ENCODE peak calls at places on chromosomes 5 and 9, in four cellular contexts. One of them, this sample, is unnamed.

GRCh38 chr5:38722918-38723317 is 122.9 kb upstream of the OSMR start:
- DNase-seq in A549: no peak
- DNase-seq in HepG2: no peak
- DNase-seq in K562: no peak
- DNase-seq in this sample: no peak

GRCh38 chr9:131578778-131579504 is 33.6 kb downstream of the PRRT1B start:
- DNase-seq in A549: no peak
- DNase-seq in HepG2: no peak
- DNase-seq in K562: no peak
- DNase-seq in this sample: no peak

GRCh38 chr9:38621434-38622082 is 1.2 kb upstream of the ANKRD18A start:
- DNase-seq in A549: peak; percentile 53
- DNase-seq in HepG2: peak; percentile 3
- DNase-seq in K562: no peak
- DNase-seq in this sample: peak; percentile 45

GRCh38 chr5:57696906-57697590 is 214.4 kb upstream of the ACTBL2 start:
- DNase-seq in A549: no peak
- DNase-seq in HepG2: no peak
- DNase-seq in K562: peak; percentile 56
- DNase-seq in this sample: no peak

GRCh38 chr5:33297760-33298216 is 143.0 kb upstream of the TARS1 start:
- DNase-seq in A549: peak; percentile 11
- DNase-seq in HepG2: no peak
- DNase-seq in K562: peak; percentile 39
- DNase-seq in this sample: peak; percentile 20

GRCh38 chr9:117757566-117757965 is 53.4 kb downstream of the TLR4 start:
- DNase-seq in A549: no peak
- DNase-seq in HepG2: no peak
- DNase-seq in K562: no peak
- DNase-seq in this sample: no peak

GRCh38 chr9:83932851-83933250 is 11.6 kb upstream of the KIF27 start:
- DNase-seq in A549: no peak
- DNase-seq in HepG2: no peak
- DNase-seq in K562: no peak
- DNase-seq in this sample: no peak

GRCh38 chr9:123302348-123303214 is 34.2 kb upstream of the STRBP start:
- DNase-seq in A549: no peak
- DNase-seq in HepG2: no peak
- DNase-seq in K562: peak; percentile 81
- DNase-seq in this sample: no peak

GRCh38 chr5:135398160-135398854 is 724 bp downstream of the MACROH2A1 start:
- DNase-seq in A549: peak; percentile 16
- DNase-seq in HepG2: peak; percentile 28
- DNase-seq in K562: peak; percentile 58
- DNase-seq in this sample: peak; percentile 65

GRCh38 chr9:83706703-83707517 is 848 bp downstream of the UBQLN1 start:
- DNase-seq in A549: peak; percentile 28
- DNase-seq in HepG2: peak; percentile 30
- DNase-seq in K562: peak; percentile 72
- DNase-seq in this sample: peak; percentile 74

GRCh38 chr5:55916986-55917385 is 65.8 kb downstream of the IL31RA start:
- DNase-seq in A549: no peak
- DNase-seq in HepG2: no peak
- DNase-seq in K562: no peak
- DNase-seq in this sample: no peak

GRCh38 chr9:126565336-126566128 is 48.2 kb upstream of the LMX1B start:
- DNase-seq in A549: no peak
- DNase-seq in HepG2: no peak
- DNase-seq in K562: no peak
- DNase-seq in this sample: no peak

GRCh38 chr9:136656795-136657611 is 5.7 kb upstream of the EGFL7 start:
- DNase-seq in A549: no peak
- DNase-seq in HepG2: no peak
- DNase-seq in K562: no peak
- DNase-seq in this sample: no peak

GRCh38 chr9:135039266-135039870 is 48.1 kb upstream of the OLFM1 start:
- DNase-seq in A549: no peak
- DNase-seq in HepG2: no peak
- DNase-seq in K562: no peak
- DNase-seq in this sample: no peak

GRCh38 chr9:12884736-12885395 is 110.0 kb downstream of the LURAP1L start:
- DNase-seq in A549: peak; percentile 86
- DNase-seq in HepG2: peak; percentile 36
- DNase-seq in K562: peak; percentile 0
- DNase-seq in this sample: no peak

GRCh38 chr9:122477346-122477745 is 380 bp downstream of the OR1J1 start:
- DNase-seq in A549: no peak
- DNase-seq in HepG2: no peak
- DNase-seq in K562: peak; percentile 11
- DNase-seq in this sample: no peak

GRCh38 chr9:106405871-106406435 is 457.0 kb upstream of the ZNF462 start:
- DNase-seq in A549: no peak
- DNase-seq in HepG2: no peak
- DNase-seq in K562: no peak
- DNase-seq in this sample: no peak

GRCh38 chr5:180305481-180305880 is 13.6 kb upstream of the MAPK9 start:
- DNase-seq in A549: no peak
- DNase-seq in HepG2: no peak
- DNase-seq in K562: no peak
- DNase-seq in this sample: no peak

GRCh38 chr9:132978451-132979087 is at the start of gene GFI1B:
- DNase-seq in A549: no peak
- DNase-seq in HepG2: no peak
- DNase-seq in K562: peak; percentile 90
- DNase-seq in this sample: peak; percentile 57

GRCh38 chr9:103319979-103320378 is 324.8 kb downstream of the CYLC2 start:
- DNase-seq in A549: peak; percentile 12
- DNase-seq in HepG2: no peak
- DNase-seq in K562: no peak
- DNase-seq in this sample: no peak

GRCh38 chr9:134056483-134057310 is 11.1 kb downstream of the BRD3 start:
- DNase-seq in A549: no peak
- DNase-seq in HepG2: no peak
- DNase-seq in K562: no peak
- DNase-seq in this sample: no peak

GRCh38 chr5:54460181-54460919 is 4.9 kb downstream of the HSPB3 start:
- DNase-seq in A549: peak; percentile 54
- DNase-seq in HepG2: no peak
- DNase-seq in K562: peak; percentile 71
- DNase-seq in this sample: no peak

GRCh38 chr9:135000647-135001245 is 83.0 kb upstream of the FCN1 start:
- DNase-seq in A549: peak; percentile 11
- DNase-seq in HepG2: no peak
- DNase-seq in K562: no peak
- DNase-seq in this sample: no peak

GRCh38 chr5:73312146-73312871 is 136.3 kb downstream of the FOXD1 start:
- DNase-seq in A549: peak; percentile 25
- DNase-seq in HepG2: no peak
- DNase-seq in K562: peak; percentile 39
- DNase-seq in this sample: peak; percentile 37

DNA sequence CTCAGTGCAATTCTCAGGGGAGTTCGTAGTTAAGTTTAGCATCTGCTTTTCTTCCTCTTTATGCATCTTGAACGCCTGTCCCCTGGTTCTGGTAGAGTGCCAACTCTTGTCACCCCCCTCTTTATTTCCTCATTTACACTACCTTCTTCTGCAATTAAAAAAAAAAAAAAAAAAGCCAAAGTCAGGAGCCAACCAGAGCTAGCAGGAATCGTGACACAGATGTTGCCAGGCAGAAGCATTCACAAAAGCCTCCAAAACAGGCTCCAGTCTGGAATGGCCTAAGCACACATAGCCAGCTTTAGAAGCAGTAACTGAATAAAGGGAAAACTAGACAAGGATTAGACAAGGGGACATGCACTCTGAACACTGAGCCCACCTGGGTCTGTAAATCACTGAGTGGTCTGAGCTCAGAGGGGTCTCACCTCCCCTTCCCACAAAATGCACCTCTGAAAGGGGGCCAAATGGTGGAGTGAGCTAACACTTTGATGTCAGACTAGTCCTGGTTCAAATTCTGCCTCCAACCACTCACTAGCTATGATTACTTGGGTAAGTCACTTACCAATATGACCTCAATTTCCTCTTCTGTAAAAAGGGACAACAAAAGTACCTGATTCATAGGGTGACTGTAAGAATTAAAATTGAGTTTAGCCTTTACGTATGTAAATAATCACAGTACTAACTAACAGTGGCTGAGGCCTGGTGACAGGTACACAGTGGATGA is 2.0 kb downstream of the CD74 start:
- DNase-seq in A549: peak; percentile 62
- DNase-seq in HepG2: peak; percentile 59
- DNase-seq in K562: peak; percentile 42
- DNase-seq in this sample: peak; percentile 48
- TF ChIP-seq HMGXB4 in A549: no peak
- TF ChIP-seq HMGXB4 in HepG2: no peak
- TF ChIP-seq HMGXB4 in K562: no peak
- TF ChIP-seq HMGXB4 in this sample: no peak

DNA sequence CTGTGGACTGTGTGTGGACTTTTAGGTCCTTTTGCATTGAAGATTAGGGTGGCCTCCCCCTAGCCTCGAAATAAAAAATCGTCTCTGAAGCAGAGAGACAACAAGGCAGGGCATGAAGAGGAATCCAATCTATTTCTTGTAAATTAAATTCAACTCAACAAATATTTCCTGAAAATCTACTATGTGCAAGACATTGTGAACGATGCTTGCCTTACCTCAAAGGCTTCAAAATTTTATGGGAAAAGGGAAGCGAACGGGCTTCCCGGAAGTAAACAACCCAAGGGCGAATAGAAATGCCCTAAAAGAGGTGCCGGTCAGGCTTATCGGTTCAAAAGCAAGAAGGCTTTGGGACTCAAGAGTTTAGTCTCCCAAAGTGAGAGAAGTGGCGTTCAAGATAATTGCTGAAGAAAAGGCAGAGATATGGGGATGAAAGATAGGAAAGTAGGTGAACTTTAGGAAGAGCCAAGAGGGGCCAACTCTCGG is 527 bp downstream of the KIF24 start:
- DNase-seq in A549: no peak
- DNase-seq in HepG2: no peak
- DNase-seq in K562: peak; percentile 62
- DNase-seq in this sample: no peak
- TF ChIP-seq HMGXB4 in A549: no peak
- TF ChIP-seq HMGXB4 in HepG2: no peak
- TF ChIP-seq HMGXB4 in K562: no peak
- TF ChIP-seq HMGXB4 in this sample: no peak

DNA sequence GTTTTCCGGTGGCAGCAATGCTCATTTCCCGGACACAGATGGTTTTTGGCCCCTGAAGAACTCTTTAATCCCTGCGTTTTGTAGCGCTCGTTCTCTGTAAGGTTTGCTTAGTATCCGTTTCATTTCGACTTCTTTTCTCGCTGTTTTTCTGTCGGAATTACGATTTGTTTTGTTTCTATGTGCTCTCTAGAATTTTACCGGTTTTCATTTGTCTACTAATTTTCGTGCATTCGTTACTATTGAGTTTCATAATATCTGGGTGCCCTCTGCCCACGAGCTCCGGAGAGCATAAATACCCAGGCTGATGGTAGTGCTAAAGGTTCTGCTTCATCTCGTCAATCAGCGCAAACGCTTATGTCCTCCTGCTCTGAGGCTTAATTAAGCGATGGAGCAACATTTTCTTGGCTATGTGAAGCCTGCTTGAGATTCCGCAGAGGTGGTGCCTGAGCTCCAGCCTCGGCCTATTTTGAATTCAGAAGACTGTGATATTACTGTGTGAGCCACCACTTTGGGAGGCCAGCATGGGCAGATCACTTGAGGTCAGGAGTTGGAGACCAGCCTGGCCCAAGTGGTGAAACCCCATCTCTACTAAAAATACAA is 44.9 kb downstream of the ANXA2R start:
- DNase-seq in A549: no peak
- DNase-seq in HepG2: no peak
- DNase-seq in K562: peak; percentile 27
- DNase-seq in this sample: no peak
- TF ChIP-seq HMGXB4 in A549: no peak
- TF ChIP-seq HMGXB4 in HepG2: no peak
- TF ChIP-seq HMGXB4 in K562: no peak
- TF ChIP-seq HMGXB4 in this sample: peak; percentile 5

GRCh38 chr5:124139995-124140394 is 606.4 kb downstream of the ZNF608 start:
- DNase-seq in A549: no peak
- DNase-seq in HepG2: no peak
- DNase-seq in K562: no peak
- DNase-seq in this sample: no peak

GRCh38 chr5:124136609-124137008 is 609.8 kb downstream of the ZNF608 start:
- DNase-seq in A549: no peak
- DNase-seq in HepG2: no peak
- DNase-seq in K562: no peak
- DNase-seq in this sample: no peak

GRCh38 chr5:124139477-124139876 is 607.0 kb downstream of the ZNF608 start:
- DNase-seq in A549: no peak
- DNase-seq in HepG2: no peak
- DNase-seq in K562: no peak
- DNase-seq in this sample: no peak
- TF ChIP-seq HMGXB4 in A549: no peak
- TF ChIP-seq HMGXB4 in HepG2: no peak
- TF ChIP-seq HMGXB4 in K562: no peak
- TF ChIP-seq HMGXB4 in this sample: no peak

GRCh38 chr9:113737414-113738271 is 138.5 kb upstream of the ZNF618 start:
- DNase-seq in A549: peak; percentile 70
- DNase-seq in HepG2: peak; percentile 46
- DNase-seq in K562: peak; percentile 63
- DNase-seq in this sample: peak; percentile 70
- TF ChIP-seq HMGXB4 in A549: no peak
- TF ChIP-seq HMGXB4 in HepG2: no peak
- TF ChIP-seq HMGXB4 in K562: no peak
- TF ChIP-seq HMGXB4 in this sample: no peak

DNA sequence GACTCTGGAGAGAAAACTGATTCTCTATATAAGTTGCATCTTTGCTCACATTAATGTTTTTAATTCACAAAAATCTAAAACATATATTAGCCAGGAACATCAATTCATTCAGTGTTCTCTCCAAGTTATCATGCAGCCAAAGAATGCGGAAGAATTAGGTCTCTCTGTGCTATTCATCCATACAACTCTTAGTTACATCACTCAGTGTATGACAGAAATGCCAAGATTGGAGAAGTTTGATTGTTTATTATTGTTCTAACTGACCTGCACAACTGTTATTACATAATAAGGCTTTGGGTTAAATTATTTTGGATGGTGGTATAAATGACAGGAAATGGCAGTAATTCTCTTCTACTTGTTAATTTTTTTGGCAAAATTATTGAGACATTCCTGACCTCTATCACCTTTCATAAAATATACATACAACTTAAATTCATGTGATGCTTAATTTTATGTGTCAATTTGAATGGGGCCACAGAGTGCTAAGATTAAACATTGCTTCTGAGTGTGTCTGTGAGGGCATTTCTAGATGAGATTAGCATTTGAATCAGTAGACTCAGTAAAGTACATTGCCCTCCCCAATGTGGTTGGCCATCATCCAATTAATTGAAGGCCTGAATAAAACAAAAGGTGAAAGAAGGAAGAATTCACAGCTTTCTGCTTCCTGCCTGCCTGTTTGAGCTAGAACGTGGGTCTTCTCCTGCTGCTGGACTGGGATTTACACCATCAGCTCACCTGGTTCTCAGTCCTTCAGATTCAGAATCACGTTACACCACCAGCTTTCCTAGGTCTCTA is 70.2 kb downstream of the NR2F1-AS1 start:
- DNase-seq in A549: no peak
- DNase-seq in HepG2: no peak
- DNase-seq in K562: no peak
- DNase-seq in this sample: no peak
- TF ChIP-seq HMGXB4 in A549: no peak
- TF ChIP-seq HMGXB4 in HepG2: no peak
- TF ChIP-seq HMGXB4 in K562: no peak
- TF ChIP-seq HMGXB4 in this sample: no peak

GRCh38 chr5:15009420-15009819 is 137.8 kb upstream of the ANKH start:
- DNase-seq in A549: peak; percentile 87
- DNase-seq in HepG2: peak; percentile 96
- DNase-seq in K562: peak; percentile 54
- DNase-seq in this sample: no peak
- TF ChIP-seq HMGXB4 in A549: no peak
- TF ChIP-seq HMGXB4 in HepG2: no peak
- TF ChIP-seq HMGXB4 in K562: no peak
- TF ChIP-seq HMGXB4 in this sample: no peak